ENCODE peak calls at places on chromosome 5, in four cellular contexts. H is GM12878, I is PC-3, A is NT2/D1. V is an unnamed sample.

GRCh38 chr5:90437663-90438062 is 28.1 kb upstream of the CETN3 start:
- DNase-seq in A (no peak), H (no peak), I (no peak), V (no peak)

GRCh38 chr5:178667685-178668084 is 40.8 kb upstream of the CLK4 start:
- DNase-seq in A (no peak), I (no peak), H (no peak), V (peak; percentile 57)

GRCh38 chr5:56950626-56951130 is 1.2 kb downstream of the MIER3 start:
- DNase-seq in H (peak; percentile 5), I (peak; percentile 41), A (peak; percentile 16), V (peak; percentile 85)

GRCh38 chr5:93790401-93790800 is 49.0 kb upstream of the POU5F2 start:
- DNase-seq in I (peak; percentile 84), H (no peak), A (no peak), V (no peak)

GRCh38 chr5:96967400-96967799 is 31.5 kb downstream of the LNPEP start:
- DNase-seq in A (no peak), H (no peak), I (no peak), V (no peak)

GRCh38 chr5:9058666-9059065 is 487.2 kb downstream of the SEMA5A start:
- DNase-seq in A (no peak), I (no peak), H (no peak), V (no peak)

GRCh38 chr5:158451203-158451982 is 592.4 kb upstream of the CLINT1 start:
- DNase-seq in A (no peak), I (no peak), H (no peak), V (no peak)

GRCh38 chr5:95723632-95724369 is 7.3 kb upstream of the RHOBTB3 start:
- DNase-seq in A (no peak), I (no peak), H (no peak), V (peak; percentile 77)

GRCh38 chr5:67003906-67004729 is 192.5 kb downstream of the CD180 start:
- DNase-seq in A (peak; percentile 51), I (peak; percentile 88), H (peak; percentile 9), V (peak; percentile 94)

GRCh38 chr5:34585601-34586104 is 70.5 kb upstream of the RAI14 start:
- DNase-seq in A (no peak), H (no peak), I (peak; percentile 97), V (no peak)

GRCh38 chr5:115457574-115457973 is 87.0 kb downstream of the FEM1C start:
- DNase-seq in A (no peak), H (no peak), I (no peak), V (no peak)

GRCh38 chr5:65663804-65664521 is 39.1 kb downstream of the SHLD3 start:
- DNase-seq in A (peak; percentile 11), H (no peak), I (peak; percentile 10), V (peak; percentile 55)

GRCh38 chr5:168341178-168341577 is 49.7 kb downstream of the WWC1 start:
- DNase-seq in A (no peak), H (no peak), I (peak; percentile 66), V (no peak)

GRCh38 chr5:1058549-1058945 is 49.9 kb downstream of the NKD2 start:
- DNase-seq in A (no peak), I (no peak), H (no peak), V (no peak)

GRCh38 chr5:119551819-119552218 is 77.5 kb upstream of the FAM170A start:
- DNase-seq in I (no peak), A (no peak), H (no peak), V (no peak)
- H3K9ac ChIP-seq in I (no peak overlapping the region), A (no peak overlapping the region), H (no peak overlapping the region), V (no peak overlapping the region)

GRCh38 chr5:141525659-141526058 is 36.8 kb downstream of the PCDHGC5 start:
- DNase-seq in A (no peak), I (no peak), H (no peak), V (no peak)
- H3K9ac ChIP-seq in A (no peak overlapping the region), I (no peak overlapping the region), H (no peak overlapping the region), V (no peak overlapping the region)

GRCh38 chr5:36031223-36031622 is 35.5 kb downstream of the UGT3A2 start:
- DNase-seq in A (no peak), I (no peak), H (no peak), V (no peak)

GRCh38 chr5:36028816-36029465 is 37.7 kb downstream of the UGT3A2 start:
- DNase-seq in A (no peak), I (no peak), H (no peak), V (no peak)

GRCh38 chr5:36027711-36028110 is 36.5 kb upstream of the UGT3A1 start:
- DNase-seq in A (no peak), I (no peak), H (no peak), V (no peak)

GRCh38 chr5:36029914-36030313 is 36.8 kb downstream of the UGT3A2 start:
- DNase-seq in H (no peak), A (no peak), I (no peak), V (no peak)

GRCh38 chr5:36027066-36027465 is 35.9 kb upstream of the UGT3A1 start:
- DNase-seq in H (no peak), A (no peak), I (no peak), V (no peak)
- H3K9ac ChIP-seq in H (no peak overlapping the region), A (no peak overlapping the region), I (no peak overlapping the region), V (no peak overlapping the region)

GRCh38 chr5:7629559-7629958 is 221.4 kb downstream of the CFAP90 start:
- DNase-seq in I (no peak), A (no peak), H (no peak), V (no peak)
- H3K9ac ChIP-seq in I (no peak overlapping the region), A (no peak overlapping the region), H (no peak overlapping the region), V (no peak overlapping the region)

GRCh38 chr5:143013176-143013575 is 243.0 kb downstream of the ARHGAP26 start:
- DNase-seq in I (no peak), A (no peak), H (no peak), V (no peak)
- H3K9ac ChIP-seq in I (no peak overlapping the region), A (no peak overlapping the region), H (no peak overlapping the region), V (no peak overlapping the region)

GRCh38 chr5:72294473-72294872 is 25.6 kb downstream of the MRPS27 start:
- DNase-seq in H (no peak), A (no peak), I (no peak), V (no peak)
- H3K9ac ChIP-seq in H (peak overlapping the region; percentile 10), A (no peak overlapping the region), I (no peak overlapping the region), V (no peak overlapping the region)

DNA sequence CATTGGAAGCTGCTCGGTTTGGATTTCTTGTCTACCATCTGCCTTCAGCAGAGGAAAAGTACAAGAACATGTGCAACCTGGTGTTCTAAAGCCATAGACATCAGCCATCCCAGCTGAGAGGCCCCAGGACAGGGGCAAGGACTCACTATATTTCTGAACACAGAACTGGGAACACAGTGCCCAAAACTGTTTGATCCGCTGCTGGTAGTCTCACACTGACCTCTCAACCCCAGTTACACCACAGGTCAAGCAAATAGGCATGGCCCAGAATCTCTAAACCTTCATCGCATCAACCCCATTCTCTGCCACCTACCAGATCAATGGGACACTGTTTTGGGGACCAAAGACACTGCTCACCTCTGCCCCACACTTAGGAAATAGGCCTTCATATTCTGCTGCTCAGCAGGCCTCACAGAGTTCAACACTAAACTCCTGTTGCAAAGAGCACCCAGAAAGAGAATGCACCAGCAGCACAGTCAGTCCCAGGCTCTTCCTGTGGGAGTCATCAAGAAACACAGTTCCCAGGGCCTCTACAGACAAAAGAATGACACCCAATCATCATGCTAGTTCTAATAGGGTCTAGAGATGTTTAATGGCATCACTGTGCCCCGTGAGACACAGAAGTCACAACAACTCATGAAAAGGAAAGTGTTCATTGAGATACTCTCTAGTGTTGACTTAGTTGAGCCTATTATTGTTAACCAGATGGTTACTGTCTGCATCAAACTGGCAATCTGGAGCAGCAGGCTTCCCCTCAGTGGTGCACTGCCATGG is 1.8 kb downstream of the KLHL3 start:
- DNase-seq in I (no peak), A (no peak), H (no peak), V (peak; percentile 55)
- H3K9ac ChIP-seq in I (no peak overlapping the region), A (no peak overlapping the region), H (peak overlapping the region; percentile 52), V (no peak overlapping the region)

GRCh38 chr5:132384506-132384905 is 15.0 kb downstream of the SLC22A5 start:
- DNase-seq in A (no peak), H (no peak), I (no peak), V (no peak)

GRCh38 chr5:132387649-132388117 is 18.2 kb downstream of the SLC22A5 start:
- DNase-seq in H (no peak), A (no peak), I (peak; percentile 91), V (peak; percentile 57)

GRCh38 chr5:132386644-132387286 is 17.3 kb downstream of the SLC22A5 start:
- DNase-seq in I (peak; percentile 66), H (peak; percentile 70), A (no peak), V (peak; percentile 91)

GRCh38 chr5:132383984-132384383 is 14.5 kb downstream of the SLC22A5 start:
- DNase-seq in I (no peak), H (no peak), A (no peak), V (no peak)

DNA sequence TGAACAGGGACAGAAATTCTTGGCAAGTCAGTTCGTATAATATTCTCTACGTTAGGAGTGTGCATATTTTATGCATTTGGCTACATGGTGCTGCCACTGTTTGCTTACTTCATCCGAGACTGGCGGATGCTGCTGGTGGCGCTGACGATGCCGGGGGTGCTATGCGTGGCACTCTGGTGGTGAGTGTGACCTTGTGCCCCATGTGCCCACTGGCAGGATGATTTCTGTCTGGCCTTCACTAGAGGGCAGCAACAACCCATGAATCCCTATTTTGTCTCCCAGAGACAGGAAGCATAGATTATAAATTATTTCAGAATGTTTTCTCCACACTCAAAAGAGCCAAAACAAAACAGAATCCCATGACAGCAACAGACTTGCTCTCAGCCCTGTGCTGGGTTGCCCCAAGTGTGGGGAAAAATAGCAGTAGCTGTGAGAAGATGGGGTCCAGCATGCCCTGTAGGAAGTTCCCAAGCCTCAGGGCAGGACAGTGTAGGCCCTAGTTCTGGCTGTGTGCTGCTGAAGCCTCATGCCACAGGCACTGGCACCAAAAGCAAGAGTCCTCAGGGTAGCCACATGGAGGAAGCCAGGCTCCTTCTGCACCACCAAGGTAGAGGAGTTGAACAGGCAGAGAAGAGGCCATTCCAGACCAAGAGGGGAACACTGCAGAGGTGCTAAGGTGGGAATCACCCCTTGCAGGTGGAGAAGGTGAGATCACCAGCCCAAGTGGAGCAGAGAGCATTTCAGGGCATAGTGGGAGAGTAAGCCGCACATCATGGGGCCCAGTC is 16.0 kb downstream of the SLC22A5 start:
- DNase-seq in I (peak; percentile 69), A (no peak), H (peak; percentile 39), V (peak; percentile 76)
- H3K9ac ChIP-seq in I (no peak overlapping the region), A (no peak overlapping the region), H (no peak overlapping the region), V (no peak overlapping the region)

DNA sequence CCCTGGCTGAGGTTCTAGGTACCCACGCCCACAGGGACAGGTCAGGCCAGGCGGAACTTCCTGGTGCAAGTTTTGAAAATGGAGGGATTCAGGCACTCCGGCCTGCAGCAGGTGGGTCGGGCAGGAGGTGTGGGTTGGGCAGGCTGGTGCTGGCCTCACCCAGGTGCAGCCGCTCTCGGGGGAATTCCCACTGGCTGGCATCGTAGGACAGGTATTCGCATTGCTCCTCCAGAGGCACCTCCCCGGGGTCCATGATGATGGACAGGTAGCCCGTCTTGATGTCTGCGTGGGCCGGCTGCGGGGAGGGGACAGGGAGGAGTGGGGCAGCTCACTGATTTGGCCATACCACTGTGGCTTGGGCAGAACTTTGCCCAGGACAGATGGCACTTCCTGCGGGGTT is 28.7 kb upstream of the SCGB3A1 start:
- DNase-seq in A (no peak), H (no peak), I (no peak), V (no peak)
- H3K9ac ChIP-seq in A (no peak overlapping the region), H (no peak overlapping the region), I (no peak overlapping the region), V (no peak overlapping the region)